ENCODE peak calls at places on chromosome 16, in seven cellular contexts. M is A549, V is PC-9, W is endothelial cell of umbilical vein, K is ascending aorta, A is body of pancreas, D is stomach. P is an unnamed sample. For H3K4me1, the result is how much of the 10 kb centered on the place peaks cover.

GRCh38 chr16:23516366-23517137 is 6.3 kb upstream of the GGA2 start:
- DNase-seq in D (no peak), W (no peak), A (no peak), K (no peak), M (no peak), V (no peak), P (no peak)

GRCh38 chr16:78574571-78574970 is 475.1 kb downstream of the WWOX start:
- DNase-seq in K (no peak), V (no peak), M (no peak), W (no peak), A (no peak), D (no peak), P (no peak)

GRCh38 chr16:89898201-89898967 is 20.3 kb upstream of the MC1R start:
- DNase-seq in W (no peak), V (no peak), D (no peak), A (no peak), M (no peak), K (no peak), P (no peak)

GRCh38 chr16:5024632-5025031 is 9.1 kb downstream of the NAGPA start:
- DNase-seq in K (no peak), W (peak), M (peak), A (peak), D (peak), V (peak), P (peak)

GRCh38 chr16:27287051-27287811 is 18.7 kb upstream of the NSMCE1 start:
- DNase-seq in K (no peak), A (no peak), D (no peak), V (no peak), M (no peak), W (no peak), P (no peak)

GRCh38 chr16:82753821-82754220 is 127.1 kb downstream of the CDH13 start:
- DNase-seq in M (no peak), K (no peak), V (no peak), W (no peak), A (no peak), D (no peak), P (no peak)

GRCh38 chr16:56450275-56450889 is 750 bp downstream of the NUDT21 start:
- DNase-seq in D (no peak), K (no peak), W (peak), M (peak), A (no peak), V (no peak), P (no peak)

GRCh38 chr16:1152123-1152638 is 725 bp upstream of the CACNA1H start:
- DNase-seq in K (no peak), M (no peak), D (no peak), V (no peak), A (no peak), W (no peak), P (no peak)

GRCh38 chr16:46629331-46629843 is 8.2 kb upstream of the SHCBP1 start:
- DNase-seq in D (no peak), A (no peak), K (no peak), V (peak), W (peak), M (peak), P (no peak)

GRCh38 chr16:31072540-31073072 is 1.4 kb downstream of the ZNF668 start:
- DNase-seq in D (no peak), V (peak), M (peak), K (peak), W (peak), A (no peak), P (peak)

GRCh38 chr16:79215289-79215688 is 385.2 kb downstream of the MAF start:
- DNase-seq in W (no peak), M (no peak), A (no peak), K (no peak), V (no peak), D (no peak), P (no peak)

GRCh38 chr16:87765473-87765775 is 362 bp downstream of the KLHDC4 start:
- DNase-seq in V (no peak), D (no peak), K (no peak), M (no peak), A (peak), W (peak), P (peak)

GRCh38 chr16:4558026-4558425 is 1.9 kb downstream of the C16orf96 start:
- DNase-seq in A (no peak), V (no peak), K (no peak), M (no peak), D (no peak), W (no peak), P (no peak)

GRCh38 chr16:2333231-2333630 is 7.3 kb downstream of the ABCA3 start:
- DNase-seq in V (no peak), M (no peak), W (no peak), K (no peak), A (no peak), D (no peak), P (no peak)

GRCh38 chr16:80741716-80742115 is 62.7 kb downstream of the CDYL2 start:
- DNase-seq in K (no peak), A (no peak), D (no peak), W (no peak), V (no peak), M (no peak), P (no peak)

GRCh38 chr16:80570106-80570478 is 29.3 kb downstream of the DYNLRB2 start:
- DNase-seq in A (no peak), D (no peak), W (peak), V (no peak), M (peak), K (no peak), P (no peak)

GRCh38 chr16:28897826-28898225 is 19.5 kb downstream of the ATP2A1 start:
- DNase-seq in D (no peak), M (no peak), V (peak), K (no peak), W (no peak), A (no peak), P (no peak)

GRCh38 chr16:83095926-83096692 is 469.3 kb downstream of the CDH13 start:
- DNase-seq in A (no peak), V (no peak), K (no peak), W (no peak), M (no peak), D (no peak), P (no peak)

GRCh38 chr16:56267888-56268287 is 76.6 kb downstream of the GNAO1 start:
- DNase-seq in K (no peak), V (no peak), M (no peak), W (no peak), D (no peak), A (no peak), P (no peak)

GRCh38 chr16:66408181-66409048 is 18.7 kb upstream of the BEAN1 start:
- DNase-seq in D (no peak), A (no peak), W (peak), K (peak), V (peak), M (peak), P (no peak)

GRCh38 chr16:75007443-75007842 is 8.6 kb downstream of the ZNRF1 start:
- DNase-seq in D (no peak), K (no peak), M (no peak), A (no peak), V (no peak), W (no peak), P (no peak)

GRCh38 chr16:58034786-58035185 is 9.2 kb downstream of the MMP15 start:
- DNase-seq in W (no peak), D (no peak), M (no peak), V (no peak), A (no peak), K (no peak), P (no peak)

GRCh38 chr16:83113317-83113716 is 486.5 kb downstream of the CDH13 start:
- DNase-seq in W (peak), D (no peak), M (peak), K (no peak), A (no peak), V (no peak), P (no peak)

DNA sequence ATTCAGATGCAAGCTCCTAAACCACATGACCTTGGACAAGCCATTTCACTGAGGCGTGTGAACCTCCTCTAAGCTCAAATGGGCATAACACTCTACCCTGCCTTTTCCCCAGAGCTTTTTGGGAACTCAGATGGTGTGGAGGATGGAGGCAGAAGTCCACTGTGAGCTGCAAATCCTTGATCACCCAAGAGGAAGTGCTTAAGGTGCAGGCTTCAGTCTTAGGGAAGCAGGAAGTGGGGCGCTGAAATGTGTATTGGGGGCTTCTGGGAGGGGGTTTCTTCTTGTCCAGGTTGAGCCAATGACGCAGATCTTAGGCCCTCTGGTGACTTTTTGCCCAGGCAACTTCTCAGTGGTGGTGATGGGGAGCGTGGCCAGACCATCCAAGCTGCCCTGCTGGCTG is 12.9 kb downstream of the CIITA start:
- DNase-seq in W (no peak), M (no peak), V (no peak), K (no peak), A (no peak), D (no peak), P (no peak)
- H3K4me1 ChIP-seq in W (under half), M (under half), V (under half), K (under half), A (under half), D (under half), P (under half)

GRCh38 chr16:48044117-48044516 is 111.7 kb downstream of the ABCC12 start:
- DNase-seq in D (no peak), W (no peak), M (no peak), K (no peak), V (no peak), A (no peak), P (no peak)

GRCh38 chr16:48047273-48047672 is 108.5 kb downstream of the ABCC12 start:
- DNase-seq in D (no peak), V (no peak), W (no peak), M (no peak), K (no peak), A (no peak), P (no peak)

GRCh38 chr16:48049832-48050231 is 106.0 kb downstream of the ABCC12 start:
- DNase-seq in W (no peak), V (no peak), D (no peak), M (no peak), K (no peak), A (no peak), P (no peak)

GRCh38 chr16:48050871-48051270 is 104.9 kb downstream of the ABCC12 start:
- DNase-seq in V (no peak), W (no peak), M (no peak), K (no peak), A (no peak), D (no peak), P (no peak)

GRCh38 chr16:48047755-48048154 is 108.0 kb downstream of the ABCC12 start:
- DNase-seq in M (no peak), D (no peak), W (peak), V (no peak), K (no peak), A (no peak), P (no peak)
- H3K27ac ChIP-seq in M (no peak), D (no peak), W (no peak), V (no peak), K (no peak), A (no peak), P (no peak)

GRCh38 chr16:50197582-50197981 is 44.5 kb downstream of the TENT4B start:
- DNase-seq in W (no peak), M (no peak), D (no peak), K (no peak), V (no peak), A (no peak), P (no peak)

GRCh38 chr16:50196736-50197135 is 43.6 kb downstream of the TENT4B start:
- DNase-seq in A (no peak), W (no peak), K (no peak), M (no peak), D (no peak), V (no peak), P (no peak)

GRCh38 chr16:50195756-50196155 is 42.6 kb downstream of the TENT4B start:
- DNase-seq in D (no peak), M (no peak), V (no peak), A (no peak), W (no peak), K (no peak), P (no peak)

GRCh38 chr16:50193594-50193993 is 40.5 kb downstream of the TENT4B start:
- DNase-seq in W (no peak), V (no peak), A (no peak), M (no peak), D (no peak), K (no peak), P (no peak)

DNA sequence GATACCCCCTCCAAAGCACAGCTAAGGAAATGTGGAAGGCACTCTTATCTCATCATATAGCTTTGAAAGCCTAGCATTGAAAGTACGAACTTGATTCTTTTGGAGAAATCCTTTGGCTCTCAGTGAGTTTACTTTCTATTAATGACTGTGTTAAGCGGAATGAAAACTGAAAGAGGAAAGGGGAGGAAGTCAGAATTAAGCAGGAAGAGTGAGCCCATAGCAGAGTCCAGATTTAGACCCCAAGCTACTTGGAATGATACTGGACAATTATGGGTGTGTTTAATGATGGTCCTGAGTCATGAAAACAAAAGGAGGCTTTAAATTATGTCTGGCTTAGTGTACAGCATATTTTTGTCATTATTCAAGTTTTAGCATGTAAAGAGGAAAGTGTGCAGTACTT is 42.2 kb downstream of the TENT4B start:
- DNase-seq in D (no peak), A (no peak), M (no peak), V (no peak), W (peak), K (no peak), P (no peak)
- H3K4me1 ChIP-seq in D (under half), A (under half), M (under half), V (under half), W (under half), K (under half), P (under half)

DNA sequence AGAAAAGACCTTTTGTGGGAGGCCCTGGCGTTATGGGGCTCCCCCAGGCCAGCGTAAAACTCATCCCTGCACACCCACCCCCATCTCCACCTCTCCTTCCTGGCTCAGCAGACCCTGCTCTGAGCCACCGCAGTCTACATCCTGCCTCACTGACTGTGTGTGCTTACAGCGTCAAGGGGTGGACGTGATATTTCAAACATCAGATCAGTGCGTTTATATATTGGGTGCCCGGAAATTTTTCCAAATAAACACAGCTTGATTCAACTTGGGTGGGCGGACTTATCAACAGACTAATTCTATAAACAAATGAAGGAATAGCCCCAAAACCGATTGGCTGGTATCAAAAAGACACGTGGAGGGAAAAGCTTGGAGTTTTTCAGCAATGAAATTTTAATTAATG is 293 bp upstream of the FOXL1 start:
- DNase-seq in D (no peak), A (no peak), M (no peak), W (peak), K (no peak), V (no peak), P (no peak)
- H3K27ac ChIP-seq in D (peak), A (no peak), M (no peak), W (peak), K (peak), V (no peak), P (peak)

DNA sequence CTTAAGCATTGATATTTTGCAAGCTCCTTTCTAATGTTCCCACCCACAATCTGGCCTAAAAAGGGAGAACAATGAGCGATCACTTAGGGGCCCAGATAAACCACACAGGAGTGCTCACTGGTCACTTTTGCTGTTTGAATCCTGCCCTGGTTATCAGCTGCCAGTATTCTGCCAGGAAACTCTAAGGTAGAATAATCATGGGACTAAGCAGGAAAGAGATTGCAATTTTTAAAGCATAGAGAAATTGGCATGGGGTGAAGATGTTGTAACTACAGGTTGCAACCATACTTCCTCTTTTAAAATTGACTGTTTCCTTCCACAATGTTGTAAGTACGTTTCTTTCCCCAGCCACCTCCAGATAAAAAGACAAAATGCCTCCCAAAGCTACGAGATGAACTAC is 251.2 kb upstream of the CDH11 start:
- DNase-seq in D (no peak), V (no peak), W (no peak), M (no peak), A (no peak), K (no peak), P (no peak)
- H3K4me1 ChIP-seq in D (under half), V (under half), W (under half), M (under half), A (under half), K (under half), P (under half)

GRCh38 chr16:69823831-69824563 is 61.9 kb downstream of the WWP2 start:
- DNase-seq in M (no peak), K (no peak), D (peak), W (peak), A (peak), V (no peak), P (peak)
- H3K27ac ChIP-seq in M (peak), K (peak), D (peak), W (no peak), A (peak), V (no peak), P (peak)

DNA sequence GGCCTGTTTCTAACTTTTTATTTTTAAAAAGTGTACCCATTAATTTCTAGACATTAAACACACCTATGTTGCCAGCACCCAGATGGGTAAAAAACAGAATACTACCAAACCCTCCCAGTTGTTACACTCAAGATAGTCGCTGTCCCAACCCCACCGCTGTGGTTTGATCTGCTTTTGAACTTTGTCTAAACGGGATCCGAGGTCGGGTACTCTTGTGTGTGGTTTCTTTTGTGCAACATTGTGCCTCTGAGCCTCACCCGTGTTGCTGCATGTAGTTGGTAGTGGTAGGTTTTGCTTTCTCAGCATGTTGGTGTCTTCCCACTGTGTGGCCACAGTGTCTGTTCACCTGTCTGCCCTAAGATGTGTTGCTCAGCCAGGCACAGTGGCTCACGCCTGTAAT is 4.3 kb downstream of the KLHL36 start:
- DNase-seq in D (no peak), W (no peak), A (no peak), K (no peak), V (no peak), M (no peak), P (no peak)
- H3K4me1 ChIP-seq in D (under half), W (under half), A (under half), K (under half), V (under half), M (under half), P (under half)

P was measured in transverse colon.